ENCODE peak calls at places on chromosomes 5 and 9, in six cellular contexts. I, E, U, C, Y and T are unnamed samples.

GRCh38 chr5:134086943-134087305 is 27.6 kb upstream of the TCF7 start:
- DNase-seq in C (no peak), Y (no peak), E (no peak), I (no peak), U (no peak), T (no peak)

GRCh38 chr9:133129001-133129799 is 8.2 kb upstream of the RALGDS start:
- DNase-seq in U (no peak), I (no peak), C (no peak), Y (no peak), E (no peak), T (no peak)

GRCh38 chr5:14206028-14206725 is 63.0 kb downstream of the TRIO start:
- DNase-seq in U (no peak), Y (no peak), C (no peak), E (no peak), I (no peak), T (no peak)

GRCh38 chr9:28774433-28775029 is 1201.2 kb upstream of the C9orf72 start:
- DNase-seq in I (peak; percentile 18), U (no peak), Y (no peak), E (no peak), C (no peak), T (no peak)

GRCh38 chr9:134734270-134734669 is 92.7 kb downstream of the COL5A1 start:
- DNase-seq in I (peak; percentile 27), Y (no peak), E (no peak), U (no peak), C (no peak), T (no peak)

GRCh38 chr5:150587830-150588494 is 52.5 kb upstream of the SYNPO start:
- DNase-seq in E (no peak), U (no peak), I (no peak), C (no peak), Y (no peak), T (no peak)

GRCh38 chr5:155211764-155212163 is 198.2 kb downstream of the KIF4B start:
- DNase-seq in Y (no peak), I (no peak), U (no peak), E (no peak), C (no peak), T (no peak)

GRCh38 chr9:122446819-122447484 is 30.8 kb downstream of the OR1J1 start:
- DNase-seq in I (no peak), Y (no peak), C (no peak), U (peak; percentile 81), E (no peak), T (no peak)

GRCh38 chr9:4936823-4937222 is 48.2 kb upstream of the JAK2 start:
- DNase-seq in E (no peak), U (no peak), I (no peak), C (no peak), Y (peak; percentile 77), T (no peak)

GRCh38 chr5:143435207-143435657 is 31.7 kb upstream of the NR3C1 start:
- DNase-seq in U (no peak), I (no peak), E (no peak), Y (peak; percentile 98), C (peak; percentile 44), T (peak; percentile 38)

GRCh38 chr9:129692534-129692933 is 27.1 kb downstream of the PRRX2 start:
- DNase-seq in Y (no peak), E (no peak), I (no peak), U (no peak), C (no peak), T (no peak)

GRCh38 chr9:75190762-75191161 is 102.4 kb downstream of the OSTF1 start:
- DNase-seq in Y (no peak), I (no peak), C (no peak), U (no peak), E (no peak), T (no peak)

GRCh38 chr9:136171009-136171800 is 33.7 kb downstream of the LHX3 start:
- DNase-seq in U (no peak), Y (no peak), C (no peak), E (peak; percentile 47), I (peak; percentile 76), T (no peak)

GRCh38 chr5:137501226-137501625 is 2.1 kb upstream of the SPOCK1 start:
- DNase-seq in I (no peak), C (no peak), U (no peak), E (no peak), Y (no peak), T (no peak)

GRCh38 chr9:37178742-37179141 is 58.4 kb downstream of the ZCCHC7 start:
- DNase-seq in Y (no peak), C (no peak), E (no peak), I (no peak), U (no peak), T (no peak)

GRCh38 chr9:71514344-71514975 is 253.9 kb downstream of the CEMIP2 start:
- DNase-seq in U (no peak), E (no peak), C (no peak), Y (no peak), I (no peak), T (no peak)

GRCh38 chr9:38671748-38672147 is 48.2 kb downstream of the FAM240B start:
- DNase-seq in C (no peak), U (no peak), I (no peak), E (no peak), Y (peak; percentile 50), T (no peak)

GRCh38 chr5:117295941-117296340 is 721.3 kb upstream of the SEMA6A start:
- DNase-seq in E (no peak), C (no peak), Y (no peak), I (no peak), U (no peak), T (no peak)

GRCh38 chr9:109313351-109313750 is 7.5 kb downstream of the EPB41L4B start:
- DNase-seq in U (no peak), E (no peak), Y (no peak), C (no peak), I (peak; percentile 50), T (no peak)

GRCh38 chr5:119397518-119398380 is 41.9 kb downstream of the TNFAIP8 start:
- DNase-seq in Y (peak; percentile 81), U (no peak), C (no peak), I (no peak), E (no peak), T (no peak)

GRCh38 chr9:13429271-13429670 is 149.8 kb upstream of the MPDZ start:
- DNase-seq in I (no peak), Y (no peak), E (no peak), C (no peak), U (no peak), T (no peak)

GRCh38 chr5:91022518-91022917 is 360.6 kb downstream of the ARRDC3 start:
- DNase-seq in E (no peak), I (no peak), C (no peak), U (peak; percentile 7), Y (no peak), T (no peak)

GRCh38 chr9:120783611-120784047 is 9.6 kb downstream of the FBXW2 start:
- DNase-seq in E (no peak), C (no peak), U (no peak), I (peak; percentile 87), Y (no peak), T (no peak)

GRCh38 chr9:122124528-122124927 is 31.4 kb upstream of the TTLL11 start:
- DNase-seq in E (no peak), U (no peak), I (no peak), C (no peak), Y (no peak), T (no peak)

GRCh38 chr5:7464182-7464581 is 68.2 kb downstream of the ADCY2 start:
- DNase-seq in Y (no peak), I (no peak), C (no peak), U (no peak), E (no peak), T (no peak)

DNA sequence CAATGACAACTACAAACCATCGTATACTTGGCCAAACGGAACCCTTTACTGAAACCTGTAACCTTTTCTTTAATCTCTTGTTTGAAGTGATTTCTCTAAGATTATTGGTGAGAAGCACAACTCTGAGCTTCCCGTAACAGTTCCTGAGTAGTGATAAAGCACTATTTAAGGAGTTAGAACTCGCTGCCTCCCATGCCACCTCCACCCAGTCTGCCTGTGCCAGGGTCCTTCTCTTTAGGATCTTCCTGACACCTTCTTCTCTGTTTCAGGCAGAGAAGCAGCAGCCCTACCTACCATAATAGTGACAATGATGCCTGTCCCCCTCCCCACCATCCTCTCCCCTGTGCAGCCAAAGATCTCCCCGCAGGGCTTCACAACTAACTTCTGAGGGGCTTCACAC is 330.6 kb downstream of the ZSWIM6 start:
- DNase-seq in I (no peak), C (no peak), E (no peak), U (no peak), Y (no peak), T (no peak)
- TF ChIP-seq TAF1 in I (no peak), C (no peak), E (no peak), U (no peak), Y (no peak), T (no peak)

GRCh38 chr9:100352727-100353505 is at the start of gene TEX10:
- DNase-seq in U (peak; percentile 92), Y (peak; percentile 57), I (peak; percentile 75), E (peak; percentile 75), C (peak; percentile 75), T (peak; percentile 75)
- TF ChIP-seq POLR2A in U (peak; percentile 88), Y (peak; percentile 96), I (peak; percentile 94), E (peak; percentile 92), C (peak; percentile 91), T (peak; percentile 87)

DNA sequence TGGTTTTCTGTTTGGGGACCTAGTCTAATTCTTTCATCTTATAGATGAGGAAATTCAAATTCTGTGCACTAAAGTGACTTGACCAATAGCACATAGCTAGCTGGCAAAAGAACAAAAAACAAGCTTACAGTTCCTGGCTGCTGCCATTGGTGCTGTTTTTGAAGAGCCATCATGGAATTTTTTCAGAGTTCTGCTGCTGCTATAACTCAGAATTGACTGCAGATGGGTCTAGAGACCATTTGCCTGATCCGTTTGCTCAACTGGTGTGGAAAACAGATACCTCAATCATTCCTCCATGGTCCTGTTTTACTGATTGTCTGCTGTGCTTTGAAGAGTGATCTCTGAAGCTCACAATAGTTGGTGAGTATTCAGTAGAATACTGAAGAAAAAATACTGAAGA is 15.2 kb downstream of the FBXL7 start:
- DNase-seq in Y (no peak), E (no peak), U (no peak), C (no peak), I (no peak), T (no peak)
- TF ChIP-seq TAF1 in Y (no peak), E (no peak), U (no peak), C (no peak), I (no peak), T (no peak)

GRCh38 chr5:106876298-106876622 is 794.5 kb downstream of the EFNA5 start:
- DNase-seq in I (no peak), E (no peak), Y (no peak), C (no peak), U (no peak), T (no peak)

GRCh38 chr5:106882035-106882434 is 788.7 kb downstream of the EFNA5 start:
- DNase-seq in I (no peak), E (no peak), U (no peak), Y (no peak), C (no peak), T (no peak)

GRCh38 chr5:106876665-106877194 is 794.0 kb downstream of the EFNA5 start:
- DNase-seq in C (no peak), Y (no peak), E (no peak), U (peak; percentile 2), I (peak; percentile 41), T (no peak)

GRCh38 chr5:106877881-106878280 is 792.9 kb downstream of the EFNA5 start:
- DNase-seq in I (no peak), Y (no peak), E (no peak), U (no peak), C (no peak), T (no peak)

DNA sequence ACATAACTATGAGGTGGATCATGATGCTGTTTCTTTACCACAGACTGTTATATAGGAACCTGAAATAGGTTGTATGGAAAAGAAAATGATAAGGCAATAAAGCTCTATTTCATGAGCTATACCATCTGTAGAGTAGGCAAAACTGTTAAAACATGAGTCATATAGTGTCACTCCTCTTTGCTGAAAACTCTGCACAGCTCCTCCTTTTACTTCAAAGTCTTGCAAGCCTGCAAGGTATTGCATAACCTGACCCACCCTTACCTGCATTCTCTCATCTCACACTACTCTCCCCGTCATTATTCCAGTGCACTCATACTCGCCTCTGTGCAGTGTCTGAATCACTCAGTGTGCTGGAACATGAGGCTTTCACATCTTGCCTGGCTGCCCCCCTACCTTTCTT is 790.1 kb downstream of the EFNA5 start:
- DNase-seq in U (no peak), Y (no peak), I (no peak), E (no peak), C (no peak), T (no peak)
- TF ChIP-seq POLR2A in U (no peak), Y (no peak), I (no peak), E (no peak), C (no peak), T (no peak)